ENCODE peak calls at places on chromosome 3, in nine cellular contexts. S is SK-N-MC, L is stomach, K is breast epithelium, B is GM23338, O is spleen, D is transverse colon, E is endothelial cell of umbilical vein, F is GM12892. R is an unnamed sample.

GRCh38 chr3:152540120-152540519 is 271.4 kb downstream of the MBNL1 start:
- DNase-seq in O (no peak), S (no peak), E (no peak), F (no peak), B (no peak), K (no peak), D (no peak), L (no peak), R (no peak)

GRCh38 chr3:155946178-155946577 is 75.7 kb downstream of the GMPS start:
- DNase-seq in S (no peak), E (no peak), K (no peak), D (no peak), B (no peak), F (no peak), O (no peak), L (no peak), R (peak)

GRCh38 chr3:123089611-123090301 is 22.9 kb downstream of the PDIA5 start:
- DNase-seq in B (no peak), K (no peak), L (peak), D (no peak), F (no peak), O (peak), E (no peak), S (no peak), R (no peak)

GRCh38 chr3:185716436-185717090 is 108.3 kb downstream of the IGF2BP2 start:
- DNase-seq in F (no peak), L (no peak), E (peak), S (no peak), O (no peak), K (no peak), D (peak), B (peak), R (no peak)

GRCh38 chr3:185988080-185988815 is 50.4 kb upstream of the TRA2B start:
- DNase-seq in S (no peak), K (no peak), L (no peak), D (no peak), B (peak), F (no peak), E (no peak), O (no peak), R (no peak)

GRCh38 chr3:127068111-127068810 is 85.3 kb downstream of the PLXNA1 start:
- DNase-seq in L (no peak), E (no peak), K (no peak), O (peak), F (no peak), S (no peak), B (no peak), D (no peak), R (no peak)

GRCh38 chr3:183477801-183478456 is 49.5 kb upstream of the MCF2L2 start:
- DNase-seq in K (no peak), D (no peak), E (no peak), B (no peak), F (no peak), S (no peak), O (no peak), L (no peak), R (no peak)

GRCh38 chr3:172270767-172271166 is 177.5 kb downstream of the GHSR start:
- DNase-seq in D (no peak), B (no peak), E (no peak), S (no peak), L (no peak), F (peak), K (no peak), O (no peak), R (no peak)

GRCh38 chr3:150168694-150169093 is 198.0 kb upstream of the PFN2 start:
- DNase-seq in K (no peak), B (no peak), E (no peak), L (no peak), O (no peak), S (no peak), F (no peak), D (no peak), R (no peak)

GRCh38 chr3:19748782-19749447 is 185.1 kb downstream of the EFHB start:
- DNase-seq in E (no peak), S (no peak), K (no peak), D (no peak), B (no peak), F (no peak), O (no peak), L (no peak), R (no peak)

GRCh38 chr3:195001961-195002861 is 268.7 kb downstream of the XXYLT1 start:
- DNase-seq in L (peak), O (peak), F (peak), B (peak), K (no peak), S (no peak), E (peak), D (peak), R (peak)

DNA sequence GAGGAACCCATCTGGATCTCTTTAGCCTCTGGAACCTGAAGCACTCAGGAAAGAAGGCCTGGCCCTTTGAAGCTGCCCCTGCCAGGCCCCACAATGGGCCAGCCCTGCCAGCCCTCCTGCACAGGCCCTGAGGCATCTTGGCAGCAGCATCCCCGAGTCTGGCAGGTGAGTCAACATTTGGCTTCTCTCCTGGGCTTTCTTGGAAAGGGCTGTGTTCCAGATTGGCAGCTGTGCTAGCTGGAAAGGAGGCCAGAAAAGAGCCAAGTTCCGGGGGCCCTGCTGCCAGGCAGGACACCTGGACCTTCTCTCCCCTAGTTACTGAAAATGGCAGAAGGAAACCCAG is 187.2 kb downstream of the SHQ1 start:
- DNase-seq in K (peak), S (no peak), D (peak), E (no peak), L (peak), O (no peak), B (no peak), F (no peak), R (no peak)
- TF ChIP-seq POLR2AphosphoS5 in K (peak), S (no peak), D (peak), E (no peak), L (peak), O (no peak), B (no peak), F (no peak), R (peak)

DNA sequence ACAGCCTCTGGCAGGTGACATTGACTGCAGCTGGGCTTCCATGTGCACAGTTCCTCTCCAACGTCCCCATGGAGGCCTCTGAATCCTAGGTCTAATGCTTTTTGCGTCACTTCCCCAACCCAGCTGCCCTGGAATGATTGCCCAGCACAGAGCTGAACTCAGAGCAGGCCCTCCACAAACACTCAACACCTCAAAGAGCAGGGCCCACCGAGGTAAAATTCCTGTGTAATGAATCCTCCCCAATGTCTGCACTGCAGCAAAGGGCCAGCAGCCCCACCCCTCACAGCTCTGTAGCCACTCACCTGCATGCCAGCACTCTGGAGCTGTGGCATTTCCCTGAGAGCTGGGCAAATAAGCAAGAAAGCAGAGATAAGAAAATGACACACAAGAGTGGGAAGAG is 42.6 kb upstream of the DUSP7 start:
- DNase-seq in B (no peak), E (no peak), S (no peak), L (peak), D (no peak), O (peak), K (no peak), F (no peak), R (no peak)
- TF ChIP-seq POLR2AphosphoS5 in B (no peak), E (no peak), S (no peak), L (no peak), D (no peak), O (no peak), K (no peak), F (no peak), R (no peak)

GRCh38 chr3:69774029-69774428 is 34.8 kb downstream of the MITF start:
- DNase-seq in K (no peak), L (peak), O (no peak), F (no peak), D (peak), E (no peak), B (no peak), S (no peak), R (no peak)
- TF ChIP-seq POLR2AphosphoS5 in K (no peak), L (no peak), O (no peak), F (no peak), D (no peak), E (no peak), B (no peak), S (no peak), R (no peak)

GRCh38 chr3:9784876-9785443 is 7.3 kb downstream of the TADA3 start:
- DNase-seq in E (no peak), B (no peak), O (no peak), F (no peak), S (no peak), K (no peak), L (no peak), D (no peak), R (no peak)
- TF ChIP-seq POLR2AphosphoS5 in E (no peak), B (no peak), O (no peak), F (no peak), S (no peak), K (no peak), L (no peak), D (no peak), R (no peak)

DNA sequence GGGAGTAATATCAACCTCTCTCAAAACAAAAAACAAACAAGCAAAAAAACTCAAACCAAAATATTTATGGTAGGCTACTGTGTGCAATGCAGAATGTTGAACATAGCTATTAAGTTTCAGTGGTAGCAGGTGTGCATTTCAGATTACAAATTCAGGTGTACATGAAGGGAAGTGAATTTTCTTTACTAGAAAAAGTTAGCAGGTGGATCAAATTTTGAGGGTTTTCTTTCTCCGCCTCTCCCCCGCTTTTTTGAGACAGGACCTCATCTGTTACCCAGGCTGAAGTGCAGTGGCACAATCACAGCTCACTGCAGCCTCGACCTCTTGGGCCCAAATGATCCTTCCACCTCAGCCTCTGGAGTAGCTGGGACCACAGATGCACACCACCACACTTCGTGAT is 109.7 kb upstream of the GOLIM4 start:
- DNase-seq in D (no peak), F (no peak), B (no peak), O (no peak), L (no peak), K (no peak), S (no peak), E (no peak), R (no peak)
- TF ChIP-seq POLR2AphosphoS5 in D (no peak), F (no peak), B (no peak), O (no peak), L (no peak), K (no peak), S (no peak), E (no peak), R (no peak)

DNA sequence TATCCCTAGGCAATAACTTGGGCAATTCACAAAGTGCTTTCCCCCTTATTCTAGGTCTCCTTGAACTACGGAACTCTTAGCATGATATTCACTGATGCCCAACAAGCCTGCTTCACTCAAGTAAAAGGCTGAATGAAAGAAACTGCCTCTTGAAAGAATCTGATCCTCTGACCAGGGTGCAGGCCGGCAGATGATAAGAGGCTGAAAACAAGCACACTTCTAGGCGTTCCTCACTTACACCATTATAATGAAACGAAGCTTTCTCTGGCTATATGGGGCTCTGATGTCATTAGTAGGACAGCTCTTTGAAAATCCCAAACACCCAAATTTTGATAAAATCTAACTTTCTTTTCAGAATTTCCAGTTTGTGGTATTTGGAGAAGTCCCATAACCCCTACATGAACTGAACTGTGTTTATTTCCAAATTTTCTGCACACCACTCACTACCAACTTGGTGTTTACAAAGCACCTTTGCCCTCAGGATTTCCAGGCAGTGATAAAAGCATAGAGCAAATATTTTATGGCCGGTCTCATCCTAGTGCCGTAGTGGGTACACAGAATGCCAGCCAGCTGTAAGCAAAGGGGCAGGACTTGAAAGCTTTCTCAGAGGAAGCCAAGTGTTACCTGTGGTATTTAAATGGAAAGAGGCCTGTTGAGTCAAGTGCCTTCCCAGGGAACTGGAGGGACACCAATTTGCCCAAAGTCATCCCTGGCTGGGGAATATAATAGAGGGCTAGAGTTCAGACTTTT is 28.2 kb downstream of the MAGI1 start:
- DNase-seq in L (no peak), B (no peak), F (no peak), E (no peak), S (no peak), D (no peak), K (no peak), O (no peak), R (no peak)
- TF ChIP-seq POLR2AphosphoS5 in L (no peak), B (no peak), F (no peak), E (no peak), S (no peak), D (no peak), K (no peak), O (no peak), R (no peak)